ENCODE peak calls at places on chromosome 5, in ten cellular contexts. One of them, this sample, is unnamed.

GRCh38 chr5:147098233-147098790 is 136.5 kb upstream of the STK32A start:
- DNase-seq in ELR: peak
- DNase-seq in frontal cortex: no peak
- DNase-seq in NAMALWA: peak
- DNase-seq in stimulated activated CD8-positive, alpha-beta memory T cell treated with anti-CD3 and anti-CD28 coated beads, Interleukin-2, amount 100 ng/mL, for 48 hours: no peak
- DNase-seq in left ventricle myocardium superior: no peak
- DNase-seq in NCI-H748 treated with DMSO at 0.1 percent for 48 hours: peak
- DNase-seq in AG08395: peak
- DNase-seq in trophoblast cell: peak
- DNase-seq in cardiac muscle cell: peak
- DNase-seq in this sample: no peak

GRCh38 chr5:52582313-52582712 is 205.4 kb upstream of the ITGA1 start:
- DNase-seq in ELR: peak
- DNase-seq in frontal cortex: no peak
- DNase-seq in NAMALWA: peak
- DNase-seq in stimulated activated CD8-positive, alpha-beta memory T cell treated with anti-CD3 and anti-CD28 coated beads, Interleukin-2, amount 100 ng/mL, for 48 hours: no peak
- DNase-seq in left ventricle myocardium superior: no peak
- DNase-seq in NCI-H748 treated with DMSO at 0.1 percent for 48 hours: no peak
- DNase-seq in AG08395: no peak
- DNase-seq in trophoblast cell: no peak
- DNase-seq in cardiac muscle cell: no peak
- DNase-seq in this sample: no peak

GRCh38 chr5:105849701-105850100 is 1821.0 kb downstream of the EFNA5 start:
- DNase-seq in ELR: peak
- DNase-seq in frontal cortex: no peak
- DNase-seq in NAMALWA: no peak
- DNase-seq in stimulated activated CD8-positive, alpha-beta memory T cell treated with anti-CD3 and anti-CD28 coated beads, Interleukin-2, amount 100 ng/mL, for 48 hours: no peak
- DNase-seq in left ventricle myocardium superior: no peak
- DNase-seq in NCI-H748 treated with DMSO at 0.1 percent for 48 hours: no peak
- DNase-seq in AG08395: no peak
- DNase-seq in trophoblast cell: no peak
- DNase-seq in cardiac muscle cell: no peak
- DNase-seq in this sample: no peak

GRCh38 chr5:107698286-107698685 is 27.5 kb upstream of the EFNA5 start:
- DNase-seq in ELR: no peak
- DNase-seq in frontal cortex: no peak
- DNase-seq in NAMALWA: no peak
- DNase-seq in stimulated activated CD8-positive, alpha-beta memory T cell treated with anti-CD3 and anti-CD28 coated beads, Interleukin-2, amount 100 ng/mL, for 48 hours: no peak
- DNase-seq in left ventricle myocardium superior: no peak
- DNase-seq in NCI-H748 treated with DMSO at 0.1 percent for 48 hours: no peak
- DNase-seq in AG08395: peak
- DNase-seq in trophoblast cell: no peak
- DNase-seq in cardiac muscle cell: no peak
- DNase-seq in this sample: no peak

GRCh38 chr5:14790931-14791330 is 80.6 kb downstream of the ANKH start:
- DNase-seq in ELR: no peak
- DNase-seq in frontal cortex: no peak
- DNase-seq in NAMALWA: no peak
- DNase-seq in stimulated activated CD8-positive, alpha-beta memory T cell treated with anti-CD3 and anti-CD28 coated beads, Interleukin-2, amount 100 ng/mL, for 48 hours: no peak
- DNase-seq in left ventricle myocardium superior: no peak
- DNase-seq in NCI-H748 treated with DMSO at 0.1 percent for 48 hours: no peak
- DNase-seq in AG08395: no peak
- DNase-seq in trophoblast cell: no peak
- DNase-seq in cardiac muscle cell: no peak
- DNase-seq in this sample: no peak

GRCh38 chr5:142630927-142631539 is 54.9 kb downstream of the FGF1 start:
- DNase-seq in ELR: peak
- DNase-seq in frontal cortex: no peak
- DNase-seq in NAMALWA: no peak
- DNase-seq in stimulated activated CD8-positive, alpha-beta memory T cell treated with anti-CD3 and anti-CD28 coated beads, Interleukin-2, amount 100 ng/mL, for 48 hours: no peak
- DNase-seq in left ventricle myocardium superior: no peak
- DNase-seq in NCI-H748 treated with DMSO at 0.1 percent for 48 hours: no peak
- DNase-seq in AG08395: no peak
- DNase-seq in trophoblast cell: no peak
- DNase-seq in cardiac muscle cell: peak
- DNase-seq in this sample: no peak

GRCh38 chr5:138623053-138623452 is 47.9 kb upstream of the HSPA9 start:
- DNase-seq in ELR: no peak
- DNase-seq in frontal cortex: no peak
- DNase-seq in NAMALWA: no peak
- DNase-seq in stimulated activated CD8-positive, alpha-beta memory T cell treated with anti-CD3 and anti-CD28 coated beads, Interleukin-2, amount 100 ng/mL, for 48 hours: no peak
- DNase-seq in left ventricle myocardium superior: no peak
- DNase-seq in NCI-H748 treated with DMSO at 0.1 percent for 48 hours: no peak
- DNase-seq in AG08395: no peak
- DNase-seq in trophoblast cell: no peak
- DNase-seq in cardiac muscle cell: peak
- DNase-seq in this sample: no peak

GRCh38 chr5:52579391-52579790 is 208.3 kb upstream of the ITGA1 start:
- DNase-seq in ELR: no peak
- DNase-seq in frontal cortex: no peak
- DNase-seq in NAMALWA: no peak
- DNase-seq in stimulated activated CD8-positive, alpha-beta memory T cell treated with anti-CD3 and anti-CD28 coated beads, Interleukin-2, amount 100 ng/mL, for 48 hours: no peak
- DNase-seq in left ventricle myocardium superior: no peak
- DNase-seq in NCI-H748 treated with DMSO at 0.1 percent for 48 hours: peak
- DNase-seq in AG08395: no peak
- DNase-seq in trophoblast cell: no peak
- DNase-seq in cardiac muscle cell: no peak
- DNase-seq in this sample: no peak

GRCh38 chr5:137516251-137516797 is 17.2 kb upstream of the SPOCK1 start:
- DNase-seq in ELR: no peak
- DNase-seq in frontal cortex: no peak
- DNase-seq in NAMALWA: no peak
- DNase-seq in stimulated activated CD8-positive, alpha-beta memory T cell treated with anti-CD3 and anti-CD28 coated beads, Interleukin-2, amount 100 ng/mL, for 48 hours: no peak
- DNase-seq in left ventricle myocardium superior: no peak
- DNase-seq in NCI-H748 treated with DMSO at 0.1 percent for 48 hours: peak
- DNase-seq in AG08395: no peak
- DNase-seq in trophoblast cell: no peak
- DNase-seq in cardiac muscle cell: no peak
- DNase-seq in this sample: no peak

GRCh38 chr5:95110112-95110511 is 174.8 kb downstream of the MCTP1 start:
- DNase-seq in ELR: no peak
- DNase-seq in frontal cortex: no peak
- DNase-seq in NAMALWA: peak
- DNase-seq in stimulated activated CD8-positive, alpha-beta memory T cell treated with anti-CD3 and anti-CD28 coated beads, Interleukin-2, amount 100 ng/mL, for 48 hours: no peak
- DNase-seq in left ventricle myocardium superior: no peak
- DNase-seq in NCI-H748 treated with DMSO at 0.1 percent for 48 hours: no peak
- DNase-seq in AG08395: no peak
- DNase-seq in trophoblast cell: no peak
- DNase-seq in cardiac muscle cell: no peak
- DNase-seq in this sample: no peak

GRCh38 chr5:41368158-41368557 is 142.2 kb downstream of the PLCXD3 start:
- DNase-seq in ELR: peak
- DNase-seq in frontal cortex: no peak
- DNase-seq in NAMALWA: no peak
- DNase-seq in stimulated activated CD8-positive, alpha-beta memory T cell treated with anti-CD3 and anti-CD28 coated beads, Interleukin-2, amount 100 ng/mL, for 48 hours: no peak
- DNase-seq in left ventricle myocardium superior: no peak
- DNase-seq in NCI-H748 treated with DMSO at 0.1 percent for 48 hours: no peak
- DNase-seq in AG08395: no peak
- DNase-seq in trophoblast cell: no peak
- DNase-seq in cardiac muscle cell: peak
- DNase-seq in this sample: no peak

GRCh38 chr5:159933531-159934485 is 17.5 kb downstream of the ADRA1B start:
- DNase-seq in ELR: no peak
- DNase-seq in frontal cortex: no peak
- DNase-seq in NAMALWA: no peak
- DNase-seq in stimulated activated CD8-positive, alpha-beta memory T cell treated with anti-CD3 and anti-CD28 coated beads, Interleukin-2, amount 100 ng/mL, for 48 hours: no peak
- DNase-seq in left ventricle myocardium superior: no peak
- DNase-seq in NCI-H748 treated with DMSO at 0.1 percent for 48 hours: no peak
- DNase-seq in AG08395: no peak
- DNase-seq in trophoblast cell: no peak
- DNase-seq in cardiac muscle cell: no peak
- DNase-seq in this sample: peak

GRCh38 chr5:31385774-31386537 is 145.9 kb downstream of the DROSHA start:
- DNase-seq in ELR: peak
- DNase-seq in frontal cortex: no peak
- DNase-seq in NAMALWA: no peak
- DNase-seq in stimulated activated CD8-positive, alpha-beta memory T cell treated with anti-CD3 and anti-CD28 coated beads, Interleukin-2, amount 100 ng/mL, for 48 hours: no peak
- DNase-seq in left ventricle myocardium superior: no peak
- DNase-seq in NCI-H748 treated with DMSO at 0.1 percent for 48 hours: no peak
- DNase-seq in AG08395: no peak
- DNase-seq in trophoblast cell: peak
- DNase-seq in cardiac muscle cell: no peak
- DNase-seq in this sample: no peak

GRCh38 chr5:142770650-142771609 is 753 bp downstream of the ARHGAP26 start:
- DNase-seq in ELR: peak
- DNase-seq in frontal cortex: peak
- DNase-seq in NAMALWA: peak
- DNase-seq in stimulated activated CD8-positive, alpha-beta memory T cell treated with anti-CD3 and anti-CD28 coated beads, Interleukin-2, amount 100 ng/mL, for 48 hours: no peak
- DNase-seq in left ventricle myocardium superior: peak
- DNase-seq in NCI-H748 treated with DMSO at 0.1 percent for 48 hours: peak
- DNase-seq in AG08395: no peak
- DNase-seq in trophoblast cell: peak
- DNase-seq in cardiac muscle cell: peak
- DNase-seq in this sample: peak

GRCh38 chr5:179870403-179870903 is 11.8 kb upstream of the MRNIP start:
- DNase-seq in ELR: peak
- DNase-seq in frontal cortex: no peak
- DNase-seq in NAMALWA: peak
- DNase-seq in stimulated activated CD8-positive, alpha-beta memory T cell treated with anti-CD3 and anti-CD28 coated beads, Interleukin-2, amount 100 ng/mL, for 48 hours: no peak
- DNase-seq in left ventricle myocardium superior: peak
- DNase-seq in NCI-H748 treated with DMSO at 0.1 percent for 48 hours: no peak
- DNase-seq in AG08395: no peak
- DNase-seq in trophoblast cell: peak
- DNase-seq in cardiac muscle cell: peak
- DNase-seq in this sample: no peak

GRCh38 chr5:94361161-94361560 is 257.2 kb downstream of the KIAA0825 start:
- DNase-seq in ELR: no peak
- DNase-seq in frontal cortex: no peak
- DNase-seq in NAMALWA: no peak
- DNase-seq in stimulated activated CD8-positive, alpha-beta memory T cell treated with anti-CD3 and anti-CD28 coated beads, Interleukin-2, amount 100 ng/mL, for 48 hours: no peak
- DNase-seq in left ventricle myocardium superior: no peak
- DNase-seq in NCI-H748 treated with DMSO at 0.1 percent for 48 hours: no peak
- DNase-seq in AG08395: peak
- DNase-seq in trophoblast cell: no peak
- DNase-seq in cardiac muscle cell: peak
- DNase-seq in this sample: no peak

GRCh38 chr5:52269395-52269794 is 518.3 kb upstream of the ITGA1 start:
- DNase-seq in ELR: no peak
- DNase-seq in frontal cortex: no peak
- DNase-seq in NAMALWA: no peak
- DNase-seq in stimulated activated CD8-positive, alpha-beta memory T cell treated with anti-CD3 and anti-CD28 coated beads, Interleukin-2, amount 100 ng/mL, for 48 hours: no peak
- DNase-seq in left ventricle myocardium superior: no peak
- DNase-seq in NCI-H748 treated with DMSO at 0.1 percent for 48 hours: peak
- DNase-seq in AG08395: no peak
- DNase-seq in trophoblast cell: no peak
- DNase-seq in cardiac muscle cell: no peak
- DNase-seq in this sample: no peak

GRCh38 chr5:6712582-6713273 is 504 bp upstream of the TENT4A start:
- DNase-seq in ELR: peak
- DNase-seq in frontal cortex: no peak
- DNase-seq in NAMALWA: peak
- DNase-seq in stimulated activated CD8-positive, alpha-beta memory T cell treated with anti-CD3 and anti-CD28 coated beads, Interleukin-2, amount 100 ng/mL, for 48 hours: peak
- DNase-seq in left ventricle myocardium superior: peak
- DNase-seq in NCI-H748 treated with DMSO at 0.1 percent for 48 hours: peak
- DNase-seq in AG08395: no peak
- DNase-seq in trophoblast cell: peak
- DNase-seq in cardiac muscle cell: peak
- DNase-seq in this sample: peak

GRCh38 chr5:1801954-1802295 is 718 bp downstream of the NDUFS6 start:
- DNase-seq in ELR: peak
- DNase-seq in frontal cortex: no peak
- DNase-seq in NAMALWA: peak
- DNase-seq in stimulated activated CD8-positive, alpha-beta memory T cell treated with anti-CD3 and anti-CD28 coated beads, Interleukin-2, amount 100 ng/mL, for 48 hours: no peak
- DNase-seq in left ventricle myocardium superior: no peak
- DNase-seq in NCI-H748 treated with DMSO at 0.1 percent for 48 hours: peak
- DNase-seq in AG08395: no peak
- DNase-seq in trophoblast cell: peak
- DNase-seq in cardiac muscle cell: no peak
- DNase-seq in this sample: no peak

GRCh38 chr5:43661102-43661501 is 58.1 kb downstream of the NNT start:
- DNase-seq in ELR: peak
- DNase-seq in frontal cortex: no peak
- DNase-seq in NAMALWA: peak
- DNase-seq in stimulated activated CD8-positive, alpha-beta memory T cell treated with anti-CD3 and anti-CD28 coated beads, Interleukin-2, amount 100 ng/mL, for 48 hours: no peak
- DNase-seq in left ventricle myocardium superior: no peak
- DNase-seq in NCI-H748 treated with DMSO at 0.1 percent for 48 hours: peak
- DNase-seq in AG08395: no peak
- DNase-seq in trophoblast cell: peak
- DNase-seq in cardiac muscle cell: peak
- DNase-seq in this sample: no peak

GRCh38 chr5:176732736-176733585 is 77.4 kb upstream of the UNC5A start:
- DNase-seq in ELR: no peak
- DNase-seq in frontal cortex: no peak
- DNase-seq in NAMALWA: no peak
- DNase-seq in stimulated activated CD8-positive, alpha-beta memory T cell treated with anti-CD3 and anti-CD28 coated beads, Interleukin-2, amount 100 ng/mL, for 48 hours: no peak
- DNase-seq in left ventricle myocardium superior: no peak
- DNase-seq in NCI-H748 treated with DMSO at 0.1 percent for 48 hours: no peak
- DNase-seq in AG08395: no peak
- DNase-seq in trophoblast cell: no peak
- DNase-seq in cardiac muscle cell: no peak
- DNase-seq in this sample: no peak

GRCh38 chr5:134583821-134584220 is 48.8 kb downstream of the SAR1B start:
- DNase-seq in ELR: no peak
- DNase-seq in frontal cortex: no peak
- DNase-seq in NAMALWA: no peak
- DNase-seq in stimulated activated CD8-positive, alpha-beta memory T cell treated with anti-CD3 and anti-CD28 coated beads, Interleukin-2, amount 100 ng/mL, for 48 hours: no peak
- DNase-seq in left ventricle myocardium superior: no peak
- DNase-seq in NCI-H748 treated with DMSO at 0.1 percent for 48 hours: no peak
- DNase-seq in AG08395: no peak
- DNase-seq in trophoblast cell: no peak
- DNase-seq in cardiac muscle cell: no peak
- DNase-seq in this sample: no peak

GRCh38 chr5:27472875-27473274 is 434.5 kb upstream of the CDH9 start:
- DNase-seq in ELR: no peak
- DNase-seq in frontal cortex: no peak
- DNase-seq in NAMALWA: no peak
- DNase-seq in stimulated activated CD8-positive, alpha-beta memory T cell treated with anti-CD3 and anti-CD28 coated beads, Interleukin-2, amount 100 ng/mL, for 48 hours: no peak
- DNase-seq in left ventricle myocardium superior: no peak
- DNase-seq in NCI-H748 treated with DMSO at 0.1 percent for 48 hours: no peak
- DNase-seq in AG08395: no peak
- DNase-seq in trophoblast cell: no peak
- DNase-seq in cardiac muscle cell: no peak
- DNase-seq in this sample: no peak

GRCh38 chr5:174235993-174236528 is 190.6 kb downstream of the NSG2 start:
- DNase-seq in ELR: no peak
- DNase-seq in frontal cortex: no peak
- DNase-seq in NAMALWA: no peak
- DNase-seq in stimulated activated CD8-positive, alpha-beta memory T cell treated with anti-CD3 and anti-CD28 coated beads, Interleukin-2, amount 100 ng/mL, for 48 hours: no peak
- DNase-seq in left ventricle myocardium superior: no peak
- DNase-seq in NCI-H748 treated with DMSO at 0.1 percent for 48 hours: no peak
- DNase-seq in AG08395: no peak
- DNase-seq in trophoblast cell: no peak
- DNase-seq in cardiac muscle cell: no peak
- DNase-seq in this sample: no peak

GRCh38 chr5:92019376-92019990 is 636.4 kb upstream of the ARRDC3 start:
- DNase-seq in ELR: peak
- DNase-seq in frontal cortex: no peak
- DNase-seq in NAMALWA: no peak
- DNase-seq in stimulated activated CD8-positive, alpha-beta memory T cell treated with anti-CD3 and anti-CD28 coated beads, Interleukin-2, amount 100 ng/mL, for 48 hours: no peak
- DNase-seq in left ventricle myocardium superior: no peak
- DNase-seq in NCI-H748 treated with DMSO at 0.1 percent for 48 hours: no peak
- DNase-seq in AG08395: no peak
- DNase-seq in trophoblast cell: no peak
- DNase-seq in cardiac muscle cell: no peak
- DNase-seq in this sample: no peak

GRCh38 chr5:94240616-94241287 is 377.7 kb downstream of the KIAA0825 start:
- DNase-seq in ELR: no peak
- DNase-seq in frontal cortex: no peak
- DNase-seq in NAMALWA: no peak
- DNase-seq in stimulated activated CD8-positive, alpha-beta memory T cell treated with anti-CD3 and anti-CD28 coated beads, Interleukin-2, amount 100 ng/mL, for 48 hours: no peak
- DNase-seq in left ventricle myocardium superior: no peak
- DNase-seq in NCI-H748 treated with DMSO at 0.1 percent for 48 hours: no peak
- DNase-seq in AG08395: peak
- DNase-seq in trophoblast cell: no peak
- DNase-seq in cardiac muscle cell: peak
- DNase-seq in this sample: no peak

GRCh38 chr5:93930098-93930497 is 188.7 kb upstream of the POU5F2 start:
- DNase-seq in ELR: no peak
- DNase-seq in frontal cortex: no peak
- DNase-seq in NAMALWA: no peak
- DNase-seq in stimulated activated CD8-positive, alpha-beta memory T cell treated with anti-CD3 and anti-CD28 coated beads, Interleukin-2, amount 100 ng/mL, for 48 hours: no peak
- DNase-seq in left ventricle myocardium superior: no peak
- DNase-seq in NCI-H748 treated with DMSO at 0.1 percent for 48 hours: no peak
- DNase-seq in AG08395: no peak
- DNase-seq in trophoblast cell: no peak
- DNase-seq in cardiac muscle cell: no peak
- DNase-seq in this sample: no peak

GRCh38 chr5:7916171-7916804 is 47.3 kb downstream of the MTRR start:
- DNase-seq in ELR: peak
- DNase-seq in frontal cortex: no peak
- DNase-seq in NAMALWA: no peak
- DNase-seq in stimulated activated CD8-positive, alpha-beta memory T cell treated with anti-CD3 and anti-CD28 coated beads, Interleukin-2, amount 100 ng/mL, for 48 hours: no peak
- DNase-seq in left ventricle myocardium superior: no peak
- DNase-seq in NCI-H748 treated with DMSO at 0.1 percent for 48 hours: no peak
- DNase-seq in AG08395: no peak
- DNase-seq in trophoblast cell: no peak
- DNase-seq in cardiac muscle cell: no peak
- DNase-seq in this sample: no peak

This sample was measured in CD8-positive, alpha-beta T cell.